ENCODE peak calls at places on chromosomes 13 and 19, in six cellular contexts. D is right lobe of liver; V is astrocyte; Y is PC-3; U is CD8-positive, alpha-beta T cell; P is stomach. B is an unnamed sample. For H3K36me3, the result is how much of the 10 kb centered on the place peaks cover.

GRCh38 chr13:94480672-94481145 is 1.2 kb upstream of the DCT start:
- DNase-seq in D (no peak), P (no peak), Y (no peak), V (peak), U (no peak), B (no peak)

GRCh38 chr13:90547272-90547790 is 800.2 kb upstream of the MIR17HG start:
- DNase-seq in P (no peak), Y (no peak), V (no peak), D (no peak), U (no peak), B (no peak)

GRCh38 chr13:50319603-50320296 is 304.5 kb downstream of the KCNRG start:
- DNase-seq in P (no peak), Y (peak), U (no peak), D (no peak), V (peak), B (no peak)

GRCh38 chr13:75621147-75621546 is 15.0 kb upstream of the LMO7 start:
- DNase-seq in U (no peak), D (no peak), V (peak), Y (peak), P (no peak), B (no peak)

GRCh38 chr13:33228645-33229445 is 56.7 kb downstream of the STARD13 start:
- DNase-seq in U (no peak), P (no peak), V (peak), Y (peak), D (no peak), B (no peak)

GRCh38 chr13:111142472-111142871 is 27.4 kb downstream of the ARHGEF7 start:
- DNase-seq in U (no peak), V (no peak), D (no peak), Y (no peak), P (no peak), B (no peak)

GRCh38 chr19:19860756-19861390 is 4.8 kb upstream of the ZNF253 start:
- DNase-seq in Y (no peak), U (peak), V (no peak), P (no peak), D (no peak), B (peak)

GRCh38 chr13:20151016-20151415 is 9.8 kb downstream of the GJA3 start:
- DNase-seq in Y (no peak), D (no peak), U (no peak), P (no peak), V (no peak), B (no peak)

GRCh38 chr19:55658846-55659459 is 4.1 kb downstream of the U2AF2 start:
- DNase-seq in D (no peak), P (no peak), U (no peak), V (no peak), Y (no peak), B (no peak)

GRCh38 chr13:37642201-37642600 is 43.6 kb upstream of the POSTN start:
- DNase-seq in P (no peak), D (no peak), Y (no peak), U (no peak), V (no peak), B (no peak)

GRCh38 chr19:31349160-31349881 is at the start of gene TSHZ3:
- DNase-seq in V (peak), Y (peak), P (peak), U (peak), D (peak), B (no peak)

GRCh38 chr19:43725468-43725867 is 9.6 kb downstream of the IRGC start:
- DNase-seq in D (no peak), Y (no peak), V (no peak), P (no peak), U (no peak), B (no peak)

GRCh38 chr19:55305491-55305890 is 19.6 kb downstream of the TMEM150B start:
- DNase-seq in D (no peak), V (no peak), P (peak), Y (peak), U (peak), B (no peak)

GRCh38 chr13:49569993-49570689 is 15.2 kb downstream of the RCBTB1 start:
- DNase-seq in P (no peak), V (peak), D (no peak), U (no peak), Y (peak), B (no peak)

GRCh38 chr19:37778613-37779138 is 710 bp downstream of the ZNF573 start:
- DNase-seq in V (peak), Y (no peak), D (no peak), U (no peak), P (no peak), B (no peak)

GRCh38 chr19:42140125-42140754 is 8.0 kb upstream of the POU2F2 start:
- DNase-seq in U (no peak), Y (peak), P (peak), D (no peak), V (peak), B (no peak)

GRCh38 chr13:43822969-43823368 is 36.2 kb upstream of the ENOX1 start:
- DNase-seq in Y (peak), U (no peak), D (no peak), V (no peak), P (no peak), B (no peak)

GRCh38 chr19:7665076-7665475 is 3.8 kb upstream of the RETN start:
- DNase-seq in D (no peak), Y (no peak), U (no peak), V (no peak), P (no peak), B (no peak)

GRCh38 chr13:51997641-51998330 is 13.5 kb downstream of the ATP7B start:
- DNase-seq in V (no peak), P (peak), U (no peak), D (no peak), Y (no peak), B (no peak)

GRCh38 chr19:6825076-6825774 is 52.7 kb downstream of the VAV1 start:
- DNase-seq in P (no peak), Y (no peak), U (no peak), D (no peak), V (no peak), B (no peak)

GRCh38 chr13:33278923-33279322 is 6.6 kb downstream of the STARD13 start:
- DNase-seq in P (no peak), V (no peak), Y (no peak), D (no peak), U (no peak), B (no peak)

GRCh38 chr13:43289458-43290255 is 266.3 kb downstream of the DNAJC15 start:
- DNase-seq in U (no peak), Y (no peak), V (peak), D (no peak), P (no peak), B (no peak)

GRCh38 chr13:27170521-27171243 is 929 bp downstream of the USP12 start:
- DNase-seq in Y (peak), D (peak), V (no peak), P (peak), U (peak), B (peak)

DNA sequence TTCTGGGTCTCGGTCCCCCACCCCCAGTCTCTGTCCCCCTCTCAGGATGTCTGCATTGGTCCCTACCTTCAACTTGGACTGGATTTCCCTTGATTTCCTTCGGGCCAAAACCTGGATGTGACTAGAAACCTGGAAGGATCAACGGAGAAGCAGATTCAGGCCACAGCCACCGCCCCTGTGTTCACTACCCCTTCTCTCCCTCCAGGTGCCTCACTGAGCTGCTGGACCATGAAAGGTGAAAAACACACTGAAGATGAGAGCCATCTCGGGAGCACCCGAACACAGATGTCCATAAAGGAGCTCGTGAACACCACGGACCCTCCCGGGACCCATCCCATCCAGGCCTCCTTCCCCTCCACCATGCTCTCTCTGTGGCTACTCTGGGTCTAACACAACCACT is 5.0 kb downstream of the TEAD2 start:
- DNase-seq in V (no peak), Y (no peak), U (no peak), D (no peak), P (no peak), B (no peak)
- H3K27ac ChIP-seq in V (no peak), Y (no peak), U (no peak), D (no peak), P (peak), B (no peak)

GRCh38 chr19:36547001-36547732 is 19.1 kb upstream of the ZNF260 start:
- DNase-seq in U (no peak), D (no peak), P (no peak), V (peak), Y (peak), B (no peak)
- H3K36me3 ChIP-seq in U (half or more), D (under half), P (half or more), V (under half), Y (half or more), B (under half)

GRCh38 chr19:51915324-51915867 is 10.6 kb upstream of the ZNF649 start:
- DNase-seq in P (no peak), V (no peak), Y (no peak), U (no peak), D (no peak), B (no peak)
- H3K27ac ChIP-seq in P (no peak), V (no peak), Y (no peak), U (no peak), D (no peak), B (no peak)

DNA sequence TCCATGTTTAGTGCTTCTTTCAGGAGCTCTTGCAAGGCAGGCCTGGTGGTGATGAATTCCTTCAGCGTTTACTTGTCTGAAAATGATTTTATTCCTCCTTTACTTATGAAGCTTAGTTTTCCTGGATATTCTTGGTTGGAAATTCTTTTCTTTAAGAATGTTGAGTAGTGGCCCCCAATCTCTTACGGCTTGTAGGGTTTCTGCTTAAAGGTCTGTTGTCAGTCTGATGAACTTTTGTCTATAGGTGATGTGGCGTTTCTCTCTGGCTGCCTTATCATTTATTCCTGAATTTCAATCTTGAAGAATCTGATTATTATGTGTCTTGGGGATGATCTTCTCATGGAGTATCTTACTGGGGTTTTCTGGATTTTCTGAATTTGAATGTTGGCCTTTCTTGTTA is 26.0 kb downstream of the ZNF430 start:
- DNase-seq in U (no peak), P (no peak), D (no peak), Y (no peak), V (no peak), B (no peak)
- H3K36me3 ChIP-seq in U (under half), P (half or more), D (under half), Y (half or more), V (under half), B (under half)

GRCh38 chr19:18807861-18808331 is 16.8 kb upstream of the COMP start:
- DNase-seq in V (no peak), Y (no peak), D (no peak), U (no peak), P (no peak), B (no peak)

GRCh38 chr19:18804139-18804601 is 13.1 kb upstream of the COMP start:
- DNase-seq in D (no peak), V (no peak), Y (no peak), U (no peak), P (no peak), B (no peak)

GRCh38 chr19:18804643-18805042 is 13.5 kb upstream of the COMP start:
- DNase-seq in P (no peak), V (no peak), D (no peak), U (no peak), Y (no peak), B (no peak)

GRCh38 chr19:18814063-18814462 is 17.7 kb upstream of the UPF1 start:
- DNase-seq in Y (no peak), V (no peak), P (no peak), D (no peak), U (no peak), B (no peak)

DNA sequence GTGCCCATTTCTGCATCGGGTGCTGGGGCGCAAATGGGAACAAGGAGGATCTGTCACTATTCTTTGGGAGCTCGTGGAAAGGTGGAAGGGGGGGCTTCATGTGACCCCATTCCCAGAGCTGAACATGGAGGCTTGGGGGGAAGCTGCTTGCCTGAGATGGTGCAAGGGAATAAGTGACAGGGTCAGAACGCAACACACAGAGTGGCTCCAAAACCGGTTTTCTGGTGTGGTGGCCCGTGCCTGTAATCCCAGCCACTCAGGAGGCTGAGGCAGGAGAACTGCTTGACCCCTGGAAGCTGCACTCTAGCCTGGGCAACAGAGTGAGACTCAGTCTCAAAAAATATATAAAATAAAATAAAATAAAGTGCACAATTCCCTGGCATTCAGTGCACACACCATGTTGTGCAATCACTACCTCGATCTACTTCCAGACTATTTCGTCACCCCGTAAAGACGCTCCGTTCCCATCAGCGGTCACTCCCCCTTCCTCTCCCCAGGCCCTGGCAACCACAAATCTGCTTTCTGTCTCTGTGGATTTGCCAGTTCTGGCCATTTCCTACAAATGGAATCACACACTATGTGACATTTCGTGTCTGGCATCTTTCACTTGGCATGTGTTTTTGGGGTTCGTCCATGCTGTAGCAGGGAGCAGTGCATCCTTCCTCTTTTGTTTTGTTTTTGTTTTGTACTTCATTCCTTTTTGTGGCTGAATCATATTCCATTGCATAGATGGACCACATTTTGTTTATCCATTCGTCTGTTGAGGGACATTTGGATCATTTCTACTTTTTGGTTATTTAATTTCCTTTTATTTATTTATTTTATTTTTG is 18.3 kb upstream of the COMP start:
- DNase-seq in U (no peak), Y (peak), P (peak), V (peak), D (peak), B (no peak)
- H3K27ac ChIP-seq in U (no peak), Y (no peak), P (peak), V (no peak), D (no peak), B (no peak)

GRCh38 chr19:45847661-45848060 is 15.3 kb downstream of the SYMPK start:
- DNase-seq in D (no peak), Y (no peak), P (no peak), U (no peak), V (no peak), B (no peak)
- H3K36me3 ChIP-seq in D (under half), Y (under half), P (half or more), U (under half), V (under half), B (under half)

GRCh38 chr19:35039881-35040456 is 1.6 kb upstream of the HPN start:
- DNase-seq in Y (no peak), P (no peak), V (no peak), D (no peak), U (no peak), B (no peak)

GRCh38 chr19:35040826-35041547 is 534 bp upstream of the HPN start:
- DNase-seq in P (peak), D (peak), V (no peak), U (no peak), Y (no peak), B (no peak)

GRCh38 chr19:35037716-35038622 is 3.6 kb upstream of the HPN start:
- DNase-seq in Y (no peak), V (no peak), D (no peak), U (no peak), P (no peak), B (no peak)

GRCh38 chr19:35040474-35040825 is 1.1 kb upstream of the HPN start:
- DNase-seq in U (no peak), P (no peak), V (no peak), D (peak), Y (no peak), B (no peak)

DNA sequence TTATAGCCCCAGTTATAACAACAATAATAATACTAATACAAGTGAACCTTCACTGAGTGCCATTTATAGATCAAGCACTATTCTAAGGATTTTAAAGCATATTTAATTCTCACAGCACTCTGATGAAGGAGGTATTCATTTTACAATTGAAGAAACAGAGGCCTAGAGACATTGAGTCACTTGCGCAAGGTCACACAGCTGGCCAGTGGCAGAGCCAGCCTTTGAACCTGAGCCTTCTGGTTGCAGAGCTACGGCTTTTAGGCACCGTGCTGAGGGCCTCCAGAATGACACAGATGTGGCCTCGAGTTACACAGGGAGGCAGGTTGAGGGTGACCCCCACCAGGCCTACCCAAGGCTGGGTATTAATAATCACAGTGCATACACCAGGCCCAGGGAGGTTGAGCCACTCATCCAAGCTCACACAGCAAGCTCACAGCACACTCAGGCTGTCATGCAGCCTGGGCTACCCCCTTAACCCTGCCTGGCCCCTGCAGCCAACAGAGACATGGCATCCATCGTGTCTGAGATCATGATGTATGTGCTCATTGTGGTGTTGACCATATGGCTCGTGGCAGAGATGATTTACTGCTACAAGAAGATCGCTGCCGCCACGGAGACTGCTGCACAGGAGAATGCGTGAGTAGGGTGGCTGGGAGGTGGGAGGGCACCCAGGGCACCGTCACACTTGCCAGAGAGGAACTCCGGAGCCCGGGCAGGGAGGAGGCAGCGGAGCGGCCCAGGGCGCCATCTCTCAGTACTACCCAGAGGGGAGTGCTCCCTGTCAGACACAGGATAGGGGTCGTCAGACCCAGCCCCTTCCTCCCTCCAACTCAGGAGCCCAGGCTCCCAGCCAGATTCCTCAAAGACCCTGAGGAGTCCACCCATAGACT is 2.7 kb upstream of the HPN start:
- DNase-seq in P (no peak), U (peak), V (no peak), Y (no peak), D (no peak), B (no peak)
- H3K27ac ChIP-seq in P (peak), U (no peak), V (no peak), Y (no peak), D (peak), B (no peak)

DNA sequence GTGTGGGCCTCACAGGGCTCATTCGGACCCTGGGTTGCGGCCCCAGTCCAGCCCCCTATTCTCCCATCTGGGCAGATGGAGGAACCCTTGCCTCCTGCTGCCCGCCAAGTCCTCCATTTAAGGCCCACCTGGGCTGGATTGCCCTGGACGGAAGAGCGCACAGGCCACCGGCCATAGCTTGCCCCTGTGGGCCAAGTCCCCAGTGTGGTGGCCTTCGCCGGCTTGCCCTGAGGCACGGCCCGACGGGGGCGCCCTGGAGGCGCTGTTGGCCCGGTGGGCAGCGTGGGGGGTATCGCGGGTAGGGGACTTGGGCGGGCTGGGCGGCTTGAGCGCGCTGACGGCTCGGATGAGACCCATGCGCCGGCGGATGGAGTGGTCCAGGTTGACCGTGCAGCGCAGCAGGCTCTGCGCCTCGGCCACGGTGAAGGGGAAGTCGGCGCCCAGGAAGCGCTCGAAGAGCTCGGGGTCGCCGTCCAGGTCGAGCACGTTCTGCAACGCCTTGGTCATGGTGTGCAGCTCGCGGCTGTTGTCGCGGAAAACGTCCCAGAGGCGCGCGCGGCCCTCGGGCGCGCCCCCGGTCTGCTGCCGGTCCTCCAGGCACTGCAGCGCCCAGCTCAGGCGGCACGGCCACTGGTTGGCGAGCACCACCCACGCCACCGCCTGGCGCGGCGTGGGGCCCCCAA is 8.8 kb downstream of the NKPD1 start:
- DNase-seq in U (no peak), V (no peak), Y (no peak), P (no peak), D (no peak), B (no peak)
- H3K36me3 ChIP-seq in U (under half), V (under half), Y (under half), P (under half), D (under half), B (under half)

GRCh38 chr19:13152356-13152853 is 2.2 kb downstream of the IER2 start:
- DNase-seq in Y (no peak), V (peak), U (no peak), P (no peak), D (no peak), B (no peak)
- H3K27ac ChIP-seq in Y (peak), V (peak), U (peak), P (peak), D (peak), B (peak)

B was measured in iPS DF 6.9.